ENCODE peak calls at places on chromosomes 3 and 15, in eight cellular contexts. Y, D, T, K, E, W, B and P are unnamed samples.

GRCh38 chr3:45817788-45818523 is 21.6 kb upstream of the SLC6A20 start:
- DNase-seq in Y (peak; percentile 51), D (no peak), T (no peak), K (no peak), E (peak; percentile 92), W (peak; percentile 43), B (no peak), P (no peak)

GRCh38 chr3:66469220-66469640 is 31.6 kb downstream of the LRIG1 start:
- DNase-seq in Y (no peak), D (no peak), T (no peak), K (no peak), E (no peak), W (no peak), B (no peak), P (no peak)

GRCh38 chr3:187286467-187287059 is 5.0 kb downstream of the MASP1 start:
- DNase-seq in Y (no peak), D (no peak), T (no peak), K (no peak), E (peak; percentile 91), W (peak; percentile 42), B (no peak), P (no peak)

GRCh38 chr15:42590619-42591237 is 15.3 kb downstream of the STARD9 start:
- DNase-seq in Y (no peak), D (no peak), T (no peak), K (no peak), E (no peak), W (no peak), B (no peak), P (no peak)

GRCh38 chr3:114758828-114759709 is 388.0 kb downstream of the ZBTB20 start:
- DNase-seq in Y (no peak), D (no peak), T (no peak), K (no peak), E (peak; percentile 83), W (peak; percentile 92), B (no peak), P (no peak)

GRCh38 chr3:57142335-57142734 is 22.8 kb downstream of the IL17RD start:
- DNase-seq in Y (no peak), D (no peak), T (no peak), K (no peak), E (no peak), W (no peak), B (no peak), P (no peak)

GRCh38 chr15:74340139-74340538 is 27.3 kb downstream of the CYP11A1 start:
- DNase-seq in Y (no peak), D (no peak), T (no peak), K (no peak), E (peak; percentile 47), W (peak; percentile 15), B (no peak), P (no peak)

GRCh38 chr3:107842940-107843339 is 247.9 kb downstream of the CD47 start:
- DNase-seq in Y (no peak), D (no peak), T (no peak), K (no peak), E (no peak), W (no peak), B (no peak), P (no peak)

GRCh38 chr3:187227658-187228258 is 30.5 kb downstream of the RTP1 start:
- DNase-seq in Y (no peak), D (no peak), T (no peak), K (no peak), E (peak; percentile 57), W (peak; percentile 76), B (no peak), P (no peak)

GRCh38 chr3:73069775-73070444 is 8.5 kb downstream of the EBLN2 start:
- DNase-seq in Y (no peak), D (no peak), T (no peak), K (no peak), E (no peak), W (no peak), B (no peak), P (no peak)

GRCh38 chr3:21551019-21551418 is 200.0 kb downstream of the ZNF385D start:
- DNase-seq in Y (no peak), D (no peak), T (no peak), K (no peak), E (peak; percentile 19), W (peak; percentile 28), B (no peak), P (no peak)

GRCh38 chr15:56929389-56929788 is 10.9 kb downstream of the TCF12 start:
- DNase-seq in Y (no peak), D (no peak), T (no peak), K (no peak), E (peak; percentile 17), W (peak; percentile 54), B (no peak), P (no peak)

GRCh38 chr3:8451696-8452095 is 49.9 kb upstream of the LMCD1 start:
- DNase-seq in Y (no peak), D (no peak), T (no peak), K (no peak), E (peak; percentile 41), W (peak; percentile 57), B (no peak), P (no peak)

GRCh38 chr15:41853191-41853590 is 14.5 kb downstream of the PLA2G4B start:
- DNase-seq in Y (no peak), D (no peak), T (no peak), K (no peak), E (no peak), W (no peak), B (no peak), P (no peak)